ENCODE peak calls at places on chromosomes 11 and 22, in six cellular contexts. P, Q, A, M, L and Y are unnamed samples.

GRCh38 chr22:22982616-22983015 is 87.7 kb upstream of the GNAZ start:
- DNase-seq in P (no peak), Q (no peak), A (no peak), M (no peak), L (no peak), Y (no peak)

GRCh38 chr11:49208006-49208721 is at the start of gene FOLH1:
- DNase-seq in P (peak; percentile 59), Q (peak; percentile 57), A (peak; percentile 2), M (no peak), L (peak; percentile 16), Y (peak; percentile 48)

GRCh38 chr22:21650280-21650679 is 8.2 kb downstream of the SDF2L1 start:
- DNase-seq in P (no peak), Q (no peak), A (no peak), M (no peak), L (no peak), Y (no peak)

GRCh38 chr11:13010737-13011342 is 1.7 kb downstream of the RASSF10 start:
- DNase-seq in P (peak; percentile 6), Q (peak; percentile 74), A (no peak), M (no peak), L (peak; percentile 39), Y (peak; percentile 18)

GRCh38 chr11:59429924-59430516 is 3.8 kb upstream of the OR5A2 start:
- DNase-seq in P (peak; percentile 59), Q (no peak), A (peak; percentile 86), M (peak; percentile 56), L (peak; percentile 29), Y (no peak)

GRCh38 chr11:131615611-131616010 is 245.2 kb downstream of the NTM start:
- DNase-seq in P (no peak), Q (no peak), A (no peak), M (no peak), L (no peak), Y (no peak)

GRCh38 chr11:4025957-4026324 is 68.7 kb upstream of the RRM1 start:
- DNase-seq in P (peak; percentile 82), Q (no peak), A (no peak), M (no peak), L (no peak), Y (no peak)

GRCh38 chr11:105582497-105582896 is 27.4 kb upstream of the GRIA4 start:
- DNase-seq in P (no peak), Q (no peak), A (peak; percentile 65), M (no peak), L (no peak), Y (no peak)

GRCh38 chr11:87739766-87740165 is 435.5 kb downstream of the RAB38 start:
- DNase-seq in P (no peak), Q (no peak), A (no peak), M (no peak), L (no peak), Y (no peak)

GRCh38 chr11:45922425-45923082 is at the start of gene LARGE2:
- DNase-seq in P (no peak), Q (peak; percentile 94), A (peak; percentile 67), M (no peak), L (peak; percentile 88), Y (no peak)

GRCh38 chr11:130876100-130876499 is 40.2 kb downstream of the SNX19 start:
- DNase-seq in P (no peak), Q (no peak), A (no peak), M (no peak), L (no peak), Y (no peak)

GRCh38 chr22:49764151-49764581 is 63.5 kb downstream of the BRD1 start:
- DNase-seq in P (no peak), Q (peak; percentile 67), A (no peak), M (no peak), L (no peak), Y (peak; percentile 27)

GRCh38 chr11:57307666-57308270 is 17.0 kb downstream of the TNKS1BP1 start:
- DNase-seq in P (no peak), Q (no peak), A (peak; percentile 91), M (no peak), L (no peak), Y (no peak)

GRCh38 chr11:8290122-8290810 is 26.6 kb upstream of the LMO1 start:
- DNase-seq in P (no peak), Q (no peak), A (no peak), M (no peak), L (no peak), Y (no peak)

GRCh38 chr22:16963189-16963945 is 44.7 kb downstream of the GAB4 start:
- DNase-seq in P (no peak), Q (no peak), A (no peak), M (no peak), L (no peak), Y (no peak)

GRCh38 chr11:45859661-45860140 is 12.4 kb downstream of the CRY2 start:
- DNase-seq in P (peak; percentile 99), Q (peak; percentile 98), A (no peak), M (no peak), L (peak; percentile 96), Y (peak; percentile 94)

GRCh38 chr11:3203221-3204043 is 15.2 kb downstream of the MRGPRG start:
- DNase-seq in P (peak; percentile 25), Q (peak; percentile 78), A (peak; percentile 45), M (no peak), L (peak; percentile 45), Y (no peak)

GRCh38 chr11:17371614-17372013 is 16.8 kb downstream of the KCNJ11 start:
- DNase-seq in P (peak; percentile 66), Q (no peak), A (no peak), M (peak; percentile 61), L (no peak), Y (no peak)

GRCh38 chr11:61976813-61977475 is 9.5 kb upstream of the FTH1 start:
- DNase-seq in P (no peak), Q (peak; percentile 27), A (no peak), M (no peak), L (no peak), Y (no peak)

GRCh38 chr11:18046116-18046777 is at the start of gene TPH1:
- DNase-seq in P (peak; percentile 74), Q (peak; percentile 78), A (no peak), M (no peak), L (peak; percentile 63), Y (peak; percentile 13)

GRCh38 chr11:12199231-12199948 is 89.0 kb downstream of the MICAL2 start:
- DNase-seq in P (no peak), Q (no peak), A (no peak), M (no peak), L (no peak), Y (no peak)

GRCh38 chr11:86116996-86117705 is 48.3 kb upstream of the PICALM start:
- DNase-seq in P (peak; percentile 58), Q (no peak), A (peak; percentile 73), M (no peak), L (no peak), Y (no peak)

DNA sequence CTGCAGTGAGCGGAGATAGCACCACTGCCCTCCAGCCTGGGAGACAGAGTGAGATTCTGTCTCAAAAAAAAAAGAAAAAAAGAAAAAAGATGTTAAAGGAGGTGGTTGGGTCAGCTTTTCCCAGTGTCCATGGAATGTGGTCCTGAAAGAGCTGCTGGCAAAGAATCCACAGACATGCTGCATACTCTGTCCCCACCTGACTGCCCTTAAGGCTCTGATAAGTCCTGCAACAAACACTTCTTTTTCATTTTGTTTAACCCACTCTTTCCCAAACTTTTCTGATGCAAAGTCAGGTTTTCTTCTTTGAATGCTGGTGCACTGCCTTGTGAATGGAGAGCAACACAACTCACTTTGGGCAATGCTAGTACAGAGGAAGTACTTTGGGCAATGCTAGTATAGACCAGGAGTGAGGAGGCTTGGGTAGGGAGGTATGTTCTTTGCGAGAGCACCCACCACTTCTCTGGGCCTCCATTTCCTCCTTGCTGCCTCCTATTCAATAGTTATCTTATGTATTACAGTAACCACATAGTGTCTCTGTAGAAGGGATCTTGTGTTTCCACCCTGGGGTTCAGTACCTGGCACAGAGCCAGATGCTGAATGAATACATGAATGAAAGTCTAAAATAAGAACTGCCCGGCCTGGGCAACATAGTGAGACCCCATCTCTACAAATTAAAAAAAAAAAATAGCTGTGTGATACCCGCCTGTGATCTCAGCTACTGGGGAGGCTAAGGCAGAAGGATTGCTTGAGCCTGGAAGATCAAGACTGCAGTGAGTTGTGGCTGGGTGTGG is 18.9 kb downstream of the LIF start:
- DNase-seq in P (no peak), Q (no peak), A (no peak), M (no peak), L (no peak), Y (no peak)
- H3K4me1 ChIP-seq in P (peaks cover 6% of the 10 kb centered on the region), Q (no peaks in the 10 kb centered on the region), A (peaks cover 53% of the 10 kb centered on the region), M (peaks cover 47% of the 10 kb centered on the region), L (no peaks in the 10 kb centered on the region), Y (no peaks in the 10 kb centered on the region)

DNA sequence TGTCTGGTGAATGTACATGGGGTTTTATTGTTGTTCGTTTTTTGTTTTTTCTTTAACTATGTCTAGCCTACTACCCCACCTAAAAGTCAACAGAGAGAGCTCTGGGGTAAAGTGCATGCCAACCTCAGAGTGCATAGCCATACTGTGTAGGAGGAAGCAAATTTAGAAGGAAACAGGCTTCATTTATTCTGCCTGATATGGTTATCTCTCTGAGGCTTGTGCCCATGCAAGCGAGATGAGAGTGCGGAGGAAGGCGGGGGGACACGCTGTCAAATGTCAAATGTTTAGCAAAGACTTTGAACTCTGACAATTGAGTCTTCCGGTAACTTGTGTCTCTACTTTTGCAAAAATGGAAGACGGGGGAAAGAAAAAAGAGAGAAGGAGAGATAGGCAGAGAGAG is 295.5 kb downstream of the ETS1 start:
- DNase-seq in P (no peak), Q (no peak), A (peak; percentile 26), M (no peak), L (no peak), Y (no peak)
- H3K4me1 ChIP-seq in P (peaks cover 9% of the 10 kb centered on the region), Q (no peaks in the 10 kb centered on the region), A (peaks cover 39% of the 10 kb centered on the region), M (no peaks in the 10 kb centered on the region), L (no peaks in the 10 kb centered on the region), Y (peaks cover 6% of the 10 kb centered on the region)

GRCh38 chr11:117187428-117187798 is 8.9 kb downstream of the SIDT2 start:
- DNase-seq in P (no peak), Q (peak; percentile 65), A (no peak), M (no peak), L (no peak), Y (no peak)
- H3K4me1 ChIP-seq in P (no peaks in the 10 kb centered on the region), Q (peaks cover 8% of the 10 kb centered on the region), A (peaks cover 25% of the 10 kb centered on the region), M (no peaks in the 10 kb centered on the region), L (peaks cover 54% of the 10 kb centered on the region), Y (no peaks in the 10 kb centered on the region)

GRCh38 chr11:304915-305833 is 2.4 kb upstream of the IFITM2 start:
- DNase-seq in P (peak; percentile 89), Q (peak; percentile 33), A (peak; percentile 66), M (no peak), L (peak; percentile 74), Y (peak; percentile 66)
- H3K4me1 ChIP-seq in P (peaks cover 16% of the 10 kb centered on the region), Q (no peaks in the 10 kb centered on the region), A (peaks cover 12% of the 10 kb centered on the region), M (peaks cover 13% of the 10 kb centered on the region), L (peaks cover 25% of the 10 kb centered on the region), Y (peaks cover 25% of the 10 kb centered on the region)

GRCh38 chr11:6403539-6403938 is 13.3 kb downstream of the SMPD1 start:
- DNase-seq in P (no peak), Q (no peak), A (no peak), M (no peak), L (no peak), Y (no peak)

GRCh38 chr11:6400431-6401345 is 10.4 kb downstream of the SMPD1 start:
- DNase-seq in P (no peak), Q (no peak), A (no peak), M (no peak), L (no peak), Y (no peak)

GRCh38 chr11:6402061-6402470 is 11.8 kb downstream of the SMPD1 start:
- DNase-seq in P (no peak), Q (no peak), A (no peak), M (no peak), L (no peak), Y (no peak)

GRCh38 chr11:6401439-6401838 is 11.2 kb downstream of the SMPD1 start:
- DNase-seq in P (no peak), Q (no peak), A (no peak), M (no peak), L (no peak), Y (no peak)

GRCh38 chr11:6402561-6402981 is 12.3 kb downstream of the SMPD1 start:
- DNase-seq in P (no peak), Q (no peak), A (no peak), M (no peak), L (no peak), Y (no peak)
- H3K4me1 ChIP-seq in P (no peaks in the 10 kb centered on the region), Q (no peaks in the 10 kb centered on the region), A (peaks cover 5% of the 10 kb centered on the region), M (peaks cover 4% of the 10 kb centered on the region), L (no peaks in the 10 kb centered on the region), Y (peaks cover 7% of the 10 kb centered on the region)